ENCODE peak calls at places on chromosomes 6 and 20, in six cellular contexts. M is gastrocnemius medialis, N is adrenal gland, F is right atrium auricular region, T is prostate gland, E is ovary. J is an unnamed sample.

GRCh38 chr6:40485795-40486194 is 101.4 kb downstream of the LRFN2 start:
- DNase-seq in M (no peak), N (no peak), F (no peak), T (no peak), E (no peak), J (no peak)

GRCh38 chr20:24605937-24606455 is 136.6 kb downstream of the SYNDIG1 start:
- DNase-seq in M (no peak), N (no peak), F (no peak), T (no peak), E (no peak), J (no peak)

GRCh38 chr6:42354707-42355106 is 97.0 kb downstream of the TRERF1 start:
- DNase-seq in M (no peak), N (no peak), F (no peak), T (no peak), E (no peak), J (no peak)

GRCh38 chr6:134402372-134402984 is 84.6 kb upstream of the SGK1 start:
- DNase-seq in M (no peak), N (no peak), F (no peak), T (no peak), E (no peak), J (no peak)

GRCh38 chr6:3209114-3210023 is 18.1 kb downstream of the TUBB2B start:
- DNase-seq in M (peak), N (peak), F (peak), T (no peak), E (no peak), J (peak)

GRCh38 chr6:124430741-124431140 is 531.5 kb upstream of the RNF217 start:
- DNase-seq in M (no peak), N (no peak), F (no peak), T (no peak), E (no peak), J (no peak)

GRCh38 chr6:28172006-28172405 is 30.3 kb downstream of the ZKSCAN8 start:
- DNase-seq in M (no peak), N (no peak), F (no peak), T (no peak), E (no peak), J (no peak)

GRCh38 chr20:33442136-33443005 is 1.2 kb downstream of the SNTA1 start:
- DNase-seq in M (peak), N (no peak), F (no peak), T (no peak), E (no peak), J (no peak)

GRCh38 chr6:137351890-137352289 is 132.7 kb upstream of the IFNGR1 start:
- DNase-seq in M (no peak), N (peak), F (no peak), T (no peak), E (no peak), J (no peak)

GRCh38 chr20:396252-396618 is 11.9 kb upstream of the RBCK1 start:
- DNase-seq in M (no peak), N (no peak), F (no peak), T (no peak), E (no peak), J (no peak)

GRCh38 chr6:133130863-133131262 is 110.3 kb upstream of the EYA4 start:
- DNase-seq in M (peak), N (peak), F (peak), T (peak), E (no peak), J (peak)

GRCh38 chr6:35213824-35214756 is at the start of gene SCUBE3:
- DNase-seq in M (no peak), N (peak), F (no peak), T (no peak), E (peak), J (no peak)

GRCh38 chr20:1426231-1426849 is 33.5 kb upstream of the FKBP1A start:
- DNase-seq in M (no peak), N (no peak), F (no peak), T (no peak), E (no peak), J (no peak)

GRCh38 chr20:53926428-53927028 is 143.9 kb downstream of the BCAS1 start:
- DNase-seq in M (no peak), N (peak), F (peak), T (no peak), E (no peak), J (peak)

GRCh38 chr6:52361945-52362442 is at the start of gene PAQR8:
- DNase-seq in M (peak), N (peak), F (no peak), T (peak), E (peak), J (peak)

GRCh38 chr20:32681175-32682084 is 7.7 kb upstream of the C20orf203 start:
- DNase-seq in M (no peak), N (peak), F (no peak), T (peak), E (no peak), J (peak)

GRCh38 chr6:62283828-62284411 is 2.1 kb downstream of the KHDRBS2 start:
- DNase-seq in M (no peak), N (peak), F (no peak), T (no peak), E (no peak), J (no peak)

DNA sequence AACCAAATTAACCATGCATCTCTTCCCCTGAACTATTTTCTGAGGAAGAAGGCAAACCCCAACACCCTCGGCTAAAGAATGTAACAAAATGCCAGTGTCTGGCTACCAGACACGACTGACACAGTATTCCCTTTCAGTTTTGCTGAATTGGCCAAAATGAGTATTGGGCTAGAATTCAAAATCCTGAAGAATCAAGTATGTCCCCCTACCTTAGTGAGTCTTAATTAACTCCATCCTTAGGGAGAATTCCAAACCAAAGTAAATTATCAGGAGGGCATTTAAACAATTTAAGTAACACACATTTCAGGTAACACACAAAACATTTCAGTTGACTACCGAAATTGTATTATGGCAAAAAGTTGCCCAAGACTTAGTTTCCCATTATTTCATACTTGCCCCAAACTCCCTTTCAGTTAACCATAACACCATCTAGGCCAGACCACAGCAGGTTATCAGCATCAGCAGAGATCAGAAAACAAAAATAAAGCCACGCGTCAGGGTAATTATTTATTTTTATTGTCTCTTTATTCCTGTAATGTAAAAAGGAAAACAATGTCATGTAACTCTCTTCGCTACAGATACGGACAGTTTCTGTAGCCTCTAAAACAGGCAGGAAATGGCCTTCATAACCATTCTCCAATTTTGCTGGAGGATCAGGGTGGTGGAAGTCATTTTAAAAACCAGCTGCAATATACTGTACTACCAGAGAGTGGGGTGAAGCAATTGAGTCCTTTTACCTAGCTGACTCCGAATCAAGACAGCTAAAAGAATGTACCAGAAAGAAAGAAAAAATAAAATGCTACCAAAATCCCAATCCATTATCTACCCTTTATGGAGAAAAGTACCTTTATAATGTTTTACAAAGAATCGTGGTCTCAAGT is 1.9 kb downstream of the SNX5 start:
- DNase-seq in M (no peak), N (no peak), F (no peak), T (no peak), E (no peak), J (no peak)
- TF ChIP-seq CTCF in M (no peak), N (no peak), F (no peak), T (no peak), E (no peak), J (no peak)

DNA sequence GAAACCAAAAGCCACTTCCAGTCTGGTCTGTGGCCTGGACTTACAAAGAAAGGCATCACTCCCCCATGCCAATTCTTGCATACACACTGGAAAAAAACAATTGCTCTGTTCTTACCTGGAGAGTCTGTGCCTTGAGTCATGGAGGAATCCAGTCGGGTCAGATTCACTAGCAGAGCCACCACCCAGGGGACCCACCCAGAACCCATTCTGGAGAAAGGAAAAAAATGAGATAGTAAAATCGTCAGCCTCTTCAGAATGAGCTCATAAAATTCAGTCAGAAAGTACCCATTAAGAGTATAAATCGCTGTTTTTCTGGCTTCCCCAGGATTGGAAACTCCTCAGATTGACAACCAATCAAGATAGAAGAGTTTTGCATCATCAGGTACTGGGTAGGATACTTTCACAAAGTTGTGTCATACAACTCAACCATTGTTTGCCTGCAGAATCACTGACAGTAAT is at the start of gene HLA-DOB:
- DNase-seq in M (no peak), N (no peak), F (no peak), T (no peak), E (no peak), J (no peak)
- H3K27ac ChIP-seq in M (no peak), N (no peak), F (no peak), T (no peak), E (no peak), J (no peak)

GRCh38 chr6:24332306-24332705 is 25.6 kb downstream of the DCDC2 start:
- DNase-seq in M (no peak), N (no peak), F (no peak), T (no peak), E (no peak), J (no peak)
- TF ChIP-seq CTCF in M (no peak), N (no peak), F (no peak), T (no peak), E (no peak), J (no peak)

GRCh38 chr6:111722220-111722731 is 116.6 kb upstream of the TRAF3IP2 start:
- DNase-seq in M (no peak), N (no peak), F (no peak), T (no peak), E (no peak), J (no peak)
- H3K27ac ChIP-seq in M (no peak), N (no peak), F (no peak), T (no peak), E (no peak), J (no peak)

GRCh38 chr20:34705383-34706021 is 1.4 kb downstream of the TP53INP2 start:
- DNase-seq in M (peak), N (peak), F (no peak), T (peak), E (no peak), J (peak)
- TF ChIP-seq CTCF in M (peak), N (peak), F (no peak), T (no peak), E (no peak), J (peak)

GRCh38 chr6:20416063-20416454 is 14.4 kb downstream of the E2F3 start:
- DNase-seq in M (no peak), N (no peak), F (no peak), T (no peak), E (no peak), J (no peak)

GRCh38 chr6:20412674-20413073 is 11.0 kb downstream of the E2F3 start:
- DNase-seq in M (no peak), N (no peak), F (no peak), T (no peak), E (no peak), J (no peak)

GRCh38 chr6:20415304-20416062 is 13.8 kb downstream of the E2F3 start:
- DNase-seq in M (no peak), N (no peak), F (no peak), T (no peak), E (no peak), J (no peak)

GRCh38 chr6:20413826-20414225 is 12.1 kb downstream of the E2F3 start:
- DNase-seq in M (no peak), N (no peak), F (no peak), T (no peak), E (no peak), J (no peak)

GRCh38 chr6:20414711-20415110 is 13.0 kb downstream of the E2F3 start:
- DNase-seq in M (peak), N (no peak), F (no peak), T (no peak), E (no peak), J (no peak)
- H3K27ac ChIP-seq in M (peak), N (no peak), F (no peak), T (no peak), E (no peak), J (no peak)

DNA sequence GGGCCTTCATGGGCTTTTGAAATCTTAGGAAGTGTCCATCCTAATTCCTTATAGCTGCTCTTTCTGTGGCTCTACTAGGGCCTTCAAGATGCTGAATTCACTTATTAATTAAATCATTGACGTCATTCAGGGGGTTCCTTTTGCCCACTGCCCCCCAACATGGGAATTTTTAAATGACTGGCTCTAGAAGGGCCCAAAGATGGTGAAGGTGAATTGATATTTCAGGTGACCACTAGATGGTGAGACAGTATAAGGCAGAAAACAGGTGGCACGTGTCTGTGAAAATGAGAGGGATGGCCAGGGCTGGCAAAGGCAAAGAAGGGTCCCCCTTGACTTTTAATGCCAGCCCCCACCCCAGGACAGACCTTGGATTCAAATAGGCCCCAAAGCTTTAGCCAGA is 11.8 kb downstream of the GNAS start:
- DNase-seq in M (no peak), N (no peak), F (no peak), T (no peak), E (no peak), J (no peak)
- TF ChIP-seq CTCF in M (peak), N (no peak), F (no peak), T (no peak), E (no peak), J (peak)

DNA sequence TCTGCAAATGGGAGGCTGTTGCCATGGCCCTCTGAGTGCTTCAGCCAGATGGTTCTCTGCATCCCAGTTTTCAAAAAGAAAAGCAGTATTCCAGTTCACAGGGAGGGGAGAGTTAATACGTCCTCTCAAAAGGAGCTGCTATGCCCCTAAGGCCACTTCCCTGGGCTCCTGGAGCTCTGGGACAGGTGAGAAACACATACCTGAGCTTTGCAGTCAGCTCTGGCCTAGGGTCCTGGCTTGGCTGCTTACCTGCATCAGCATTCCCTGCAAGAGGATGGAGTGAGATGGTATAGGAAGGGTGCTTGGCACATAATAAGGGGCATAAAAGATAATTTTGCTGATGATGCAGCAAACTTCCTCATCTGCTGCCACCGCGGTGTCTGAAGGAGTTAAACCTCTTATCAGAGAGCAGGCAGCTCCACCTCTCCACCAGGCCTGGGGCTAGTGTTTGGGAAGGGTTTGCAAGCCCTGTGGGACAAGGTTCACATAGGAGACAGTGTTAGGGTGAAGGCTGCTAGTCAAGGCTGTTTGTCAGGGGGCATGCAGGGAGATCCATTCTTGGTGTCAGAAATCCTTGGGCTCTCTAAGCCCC is 62.7 kb downstream of the SLC24A3 start:
- DNase-seq in M (no peak), N (no peak), F (no peak), T (no peak), E (no peak), J (no peak)
- H3K27ac ChIP-seq in M (peak), N (peak), F (no peak), T (peak), E (peak), J (no peak)

GRCh38 chr20:40803381-40803780 is 114.3 kb upstream of the MAFB start:
- DNase-seq in M (no peak), N (no peak), F (no peak), T (no peak), E (no peak), J (peak)

GRCh38 chr20:40798066-40798465 is 109.0 kb upstream of the MAFB start:
- DNase-seq in M (no peak), N (no peak), F (no peak), T (no peak), E (no peak), J (peak)

GRCh38 chr20:40802886-40803285 is 113.8 kb upstream of the MAFB start:
- DNase-seq in M (no peak), N (no peak), F (no peak), T (no peak), E (no peak), J (peak)

DNA sequence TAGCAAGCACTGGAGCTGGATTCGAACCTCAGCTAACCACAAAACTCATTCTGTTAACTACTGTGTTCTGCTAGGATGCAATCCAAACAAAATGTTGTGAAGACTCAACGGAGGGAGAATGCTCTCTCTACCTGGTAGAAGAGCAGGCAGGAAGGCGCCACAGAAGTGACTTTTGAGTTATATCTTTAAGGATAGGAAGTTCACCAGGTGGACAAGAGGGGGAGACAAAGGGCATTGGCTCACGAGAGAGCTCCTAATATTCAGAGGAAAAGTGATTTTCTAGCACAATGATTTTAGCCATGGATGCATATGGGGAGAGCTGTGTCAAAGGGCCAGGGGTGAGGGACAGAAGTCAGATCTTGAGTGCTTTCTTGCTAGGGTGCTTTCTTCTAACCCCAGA is 108.4 kb upstream of the MAFB start:
- DNase-seq in M (no peak), N (peak), F (peak), T (no peak), E (no peak), J (peak)
- TF ChIP-seq CTCF in M (peak), N (peak), F (no peak), T (no peak), E (no peak), J (peak)

J was measured in RWPE2.